ENCODE peak calls at places on chromosomes 11 and 22, in five cellular contexts. One of them, this sample, is unnamed.

GRCh38 chr11:68120212-68121066 is 749 bp downstream of the CHKA start:
- DNase-seq in fibroblast of lung: peak
- DNase-seq in lower leg skin: peak
- DNase-seq in germinal center: peak
- DNase-seq in stimulated activated CD4-positive, alpha-beta T cell treated with anti-CD3 and anti-CD28 coated beads, Interleukin-15, amount 100 ng/mL, for 24 hours: peak
- DNase-seq in this sample: peak

GRCh38 chr11:1070594-1071462 is 3.8 kb upstream of the MUC2 start:
- DNase-seq in fibroblast of lung: no peak
- DNase-seq in lower leg skin: no peak
- DNase-seq in germinal center: no peak
- DNase-seq in stimulated activated CD4-positive, alpha-beta T cell treated with anti-CD3 and anti-CD28 coated beads, Interleukin-15, amount 100 ng/mL, for 24 hours: no peak
- DNase-seq in this sample: no peak

GRCh38 chr11:127074151-127074761 is 73.7 kb upstream of the KIRREL3 start:
- DNase-seq in fibroblast of lung: peak
- DNase-seq in lower leg skin: no peak
- DNase-seq in germinal center: peak
- DNase-seq in stimulated activated CD4-positive, alpha-beta T cell treated with anti-CD3 and anti-CD28 coated beads, Interleukin-15, amount 100 ng/mL, for 24 hours: peak
- DNase-seq in this sample: no peak

GRCh38 chr11:12461516-12461915 is 84.1 kb downstream of the PARVA start:
- DNase-seq in fibroblast of lung: no peak
- DNase-seq in lower leg skin: no peak
- DNase-seq in germinal center: no peak
- DNase-seq in stimulated activated CD4-positive, alpha-beta T cell treated with anti-CD3 and anti-CD28 coated beads, Interleukin-15, amount 100 ng/mL, for 24 hours: no peak
- DNase-seq in this sample: no peak

GRCh38 chr22:20741634-20742581 is 32.0 kb upstream of the SERPIND1 start:
- DNase-seq in fibroblast of lung: peak
- DNase-seq in lower leg skin: no peak
- DNase-seq in germinal center: peak
- DNase-seq in stimulated activated CD4-positive, alpha-beta T cell treated with anti-CD3 and anti-CD28 coated beads, Interleukin-15, amount 100 ng/mL, for 24 hours: peak
- DNase-seq in this sample: peak

GRCh38 chr22:38707346-38707745 is 1.6 kb downstream of the GTPBP1 start:
- DNase-seq in fibroblast of lung: peak
- DNase-seq in lower leg skin: no peak
- DNase-seq in germinal center: no peak
- DNase-seq in stimulated activated CD4-positive, alpha-beta T cell treated with anti-CD3 and anti-CD28 coated beads, Interleukin-15, amount 100 ng/mL, for 24 hours: no peak
- DNase-seq in this sample: no peak

GRCh38 chr11:117197006-117197405 is 2.2 kb upstream of the TAGLN start:
- DNase-seq in fibroblast of lung: no peak
- DNase-seq in lower leg skin: no peak
- DNase-seq in germinal center: no peak
- DNase-seq in stimulated activated CD4-positive, alpha-beta T cell treated with anti-CD3 and anti-CD28 coated beads, Interleukin-15, amount 100 ng/mL, for 24 hours: no peak
- DNase-seq in this sample: no peak

GRCh38 chr11:5242933-5243844 is 6.5 kb downstream of the HBG1 start:
- DNase-seq in fibroblast of lung: peak
- DNase-seq in lower leg skin: no peak
- DNase-seq in germinal center: no peak
- DNase-seq in stimulated activated CD4-positive, alpha-beta T cell treated with anti-CD3 and anti-CD28 coated beads, Interleukin-15, amount 100 ng/mL, for 24 hours: no peak
- DNase-seq in this sample: no peak

GRCh38 chr11:36091256-36091811 is 147.5 kb downstream of the LDLRAD3 start:
- DNase-seq in fibroblast of lung: peak
- DNase-seq in lower leg skin: no peak
- DNase-seq in germinal center: no peak
- DNase-seq in stimulated activated CD4-positive, alpha-beta T cell treated with anti-CD3 and anti-CD28 coated beads, Interleukin-15, amount 100 ng/mL, for 24 hours: no peak
- DNase-seq in this sample: no peak

GRCh38 chr11:119789766-119790407 is 60.9 kb upstream of the NECTIN1 start:
- DNase-seq in fibroblast of lung: no peak
- DNase-seq in lower leg skin: no peak
- DNase-seq in germinal center: no peak
- DNase-seq in stimulated activated CD4-positive, alpha-beta T cell treated with anti-CD3 and anti-CD28 coated beads, Interleukin-15, amount 100 ng/mL, for 24 hours: no peak
- DNase-seq in this sample: no peak

GRCh38 chr11:73308003-73308962 is at the start of gene ARHGEF17:
- DNase-seq in fibroblast of lung: peak
- DNase-seq in lower leg skin: peak
- DNase-seq in germinal center: peak
- DNase-seq in stimulated activated CD4-positive, alpha-beta T cell treated with anti-CD3 and anti-CD28 coated beads, Interleukin-15, amount 100 ng/mL, for 24 hours: peak
- DNase-seq in this sample: peak